ENCODE peak calls at places on chromosomes 1 and 21, in five cellular contexts. Y is sigmoid colon, D is WERI-Rb-1, U is Peyer's patch, H is choroid plexus epithelial cell. J is an unnamed sample.

GRCh38 chr1:203439086-203439620 is 36.5 kb upstream of the PRELP start:
- DNase-seq in Y (no peak), D (peak), U (no peak), H (no peak), J (no peak)

GRCh38 chr1:202861420-202862121 is 27.4 kb downstream of the RABIF start:
- DNase-seq in Y (peak), D (peak), U (peak), H (peak), J (peak)

GRCh38 chr1:2805801-2806430 is 4.4 kb upstream of the TTC34 start:
- DNase-seq in Y (peak), D (no peak), U (no peak), H (no peak), J (no peak)

GRCh38 chr1:44050261-44050660 is 19.0 kb upstream of the SLC6A9 start:
- DNase-seq in Y (no peak), D (no peak), U (no peak), H (peak), J (peak)

GRCh38 chr1:84998642-84999280 is 1.8 kb upstream of the MCOLN2 start:
- DNase-seq in Y (no peak), D (no peak), U (peak), H (peak), J (peak)

GRCh38 chr21:31158789-31159581 is 120.7 kb upstream of the KRTAP19-8 start:
- DNase-seq in Y (no peak), D (no peak), U (no peak), H (peak), J (peak)

GRCh38 chr1:51073456-51073855 is 28.6 kb upstream of the C1orf185 start:
- DNase-seq in Y (no peak), D (no peak), U (no peak), H (no peak), J (no peak)

GRCh38 chr21:33801424-33802405 is 113.9 kb downstream of the ATP5PO start:
- DNase-seq in Y (no peak), D (no peak), U (no peak), H (peak), J (no peak)

GRCh38 chr21:42565886-42566523 is 52.4 kb downstream of the SLC37A1 start:
- DNase-seq in Y (peak), D (peak), U (peak), H (no peak), J (no peak)

GRCh38 chr1:160625725-160626498 is 20.9 kb downstream of the SLAMF1 start:
- DNase-seq in Y (no peak), D (no peak), U (no peak), H (no peak), J (no peak)

GRCh38 chr1:206678490-206678889 is 6.2 kb upstream of the MAPKAPK2 start:
- DNase-seq in Y (no peak), D (no peak), U (no peak), H (no peak), J (no peak)

GRCh38 chr1:22406722-22407495 is 44.7 kb upstream of the ZBTB40 start:
- DNase-seq in Y (no peak), D (no peak), U (no peak), H (no peak), J (peak)

GRCh38 chr1:212313616-212314015 is 28.4 kb downstream of the PPP2R5A start:
- DNase-seq in Y (no peak), D (no peak), U (no peak), H (peak), J (peak)

DNA sequence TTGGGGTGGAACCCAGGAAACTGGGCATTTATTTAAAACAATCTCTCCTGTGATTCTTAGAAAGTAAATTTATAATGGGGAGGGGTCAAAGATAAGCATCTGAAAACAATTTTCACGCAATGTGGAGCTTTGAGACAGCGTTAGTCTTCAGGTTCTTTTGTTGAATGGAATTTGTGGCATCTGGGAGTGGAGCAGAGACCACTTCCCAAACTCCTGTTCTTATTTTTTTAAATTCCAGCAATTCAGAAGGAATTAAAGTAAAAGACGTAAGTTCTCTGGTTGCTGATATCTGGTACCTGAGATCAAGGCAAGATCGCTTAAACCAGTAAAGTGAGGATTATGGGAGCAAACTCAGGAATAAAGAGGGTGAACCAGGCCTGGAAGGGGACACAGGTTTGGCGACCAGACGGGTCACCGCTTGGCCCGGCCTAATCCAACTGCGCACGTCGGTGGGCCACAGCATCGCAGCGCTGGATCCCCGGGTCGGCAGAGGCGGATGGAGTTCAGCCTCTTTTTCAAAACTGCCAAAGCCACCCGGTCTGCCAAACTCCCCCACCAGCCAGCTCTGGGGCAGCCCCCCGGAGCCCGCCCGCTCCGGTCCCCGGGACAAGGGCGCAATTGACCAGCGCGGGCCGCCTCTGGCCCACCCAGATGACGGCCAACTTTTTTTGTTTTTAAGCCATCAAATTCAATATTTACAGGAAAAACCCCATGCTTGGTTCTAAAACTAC is 754 bp upstream of the PDPN start:
- DNase-seq in Y (no peak), D (no peak), U (no peak), H (no peak), J (no peak)
- H3K4me3 ChIP-seq in Y (peak), D (no peak), U (no peak), H (no peak), J (no peak)

DNA sequence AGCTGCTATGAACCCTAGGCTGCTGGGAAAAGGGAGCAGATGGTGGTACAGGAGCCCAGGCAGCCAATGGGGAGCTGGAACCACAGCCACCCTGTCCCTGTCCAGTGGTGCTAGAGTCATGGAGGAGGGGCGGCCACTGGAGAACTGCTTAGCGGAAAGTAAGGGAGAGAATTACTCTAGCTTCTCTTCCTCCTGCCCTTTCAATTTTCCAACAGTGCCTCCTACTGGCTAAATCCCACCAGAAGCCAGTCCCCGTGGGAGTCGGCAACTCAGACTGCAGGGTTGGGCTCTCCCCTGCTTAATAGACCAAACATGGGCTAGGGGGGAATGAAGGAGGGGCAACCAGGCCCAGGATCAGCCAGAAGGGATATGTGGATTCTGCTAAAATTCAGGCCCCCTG is 154.5 kb downstream of the ACTL8 start:
- DNase-seq in Y (no peak), D (peak), U (no peak), H (peak), J (peak)
- TF ChIP-seq CTCF in Y (no peak), D (peak), U (no peak), H (peak), J (peak)

DNA sequence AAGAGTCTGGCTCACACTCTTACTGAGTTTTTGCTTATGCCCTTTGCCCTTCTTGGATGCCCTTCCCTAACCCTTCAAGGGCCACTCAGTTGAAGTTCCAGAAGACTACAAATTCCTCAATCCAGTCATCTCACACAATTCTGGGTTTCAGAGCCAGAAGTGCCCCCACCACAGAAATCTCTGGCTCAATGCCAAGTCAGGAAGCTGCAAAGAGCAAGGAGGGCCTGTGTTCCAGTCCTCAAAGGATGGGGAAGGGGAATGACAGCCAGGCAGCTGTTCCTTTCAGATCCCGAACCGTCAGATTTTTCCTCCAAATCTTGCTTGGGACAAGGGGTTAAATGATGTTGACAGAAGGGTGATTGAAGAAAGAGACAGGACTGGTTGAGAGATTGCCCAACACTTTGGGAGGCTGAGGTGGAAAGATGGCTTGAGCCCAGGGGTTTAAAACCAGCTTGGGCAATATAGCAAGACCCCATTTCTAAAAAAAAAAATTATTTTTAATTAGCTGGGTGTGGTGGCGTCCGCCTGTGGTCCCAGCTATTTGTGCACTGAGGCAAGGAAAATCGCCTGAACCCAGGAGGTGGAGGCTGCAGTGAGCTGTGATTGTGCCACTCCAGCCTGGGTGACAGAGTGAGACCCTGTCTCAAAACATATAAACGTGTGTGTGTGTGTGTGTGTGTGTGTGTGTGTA is 734 bp upstream of the HPDL start:
- DNase-seq in Y (no peak), D (no peak), U (no peak), H (peak), J (peak)
- H3K4me3 ChIP-seq in Y (peak), D (no peak), U (peak), H (no peak), J (no peak)

DNA sequence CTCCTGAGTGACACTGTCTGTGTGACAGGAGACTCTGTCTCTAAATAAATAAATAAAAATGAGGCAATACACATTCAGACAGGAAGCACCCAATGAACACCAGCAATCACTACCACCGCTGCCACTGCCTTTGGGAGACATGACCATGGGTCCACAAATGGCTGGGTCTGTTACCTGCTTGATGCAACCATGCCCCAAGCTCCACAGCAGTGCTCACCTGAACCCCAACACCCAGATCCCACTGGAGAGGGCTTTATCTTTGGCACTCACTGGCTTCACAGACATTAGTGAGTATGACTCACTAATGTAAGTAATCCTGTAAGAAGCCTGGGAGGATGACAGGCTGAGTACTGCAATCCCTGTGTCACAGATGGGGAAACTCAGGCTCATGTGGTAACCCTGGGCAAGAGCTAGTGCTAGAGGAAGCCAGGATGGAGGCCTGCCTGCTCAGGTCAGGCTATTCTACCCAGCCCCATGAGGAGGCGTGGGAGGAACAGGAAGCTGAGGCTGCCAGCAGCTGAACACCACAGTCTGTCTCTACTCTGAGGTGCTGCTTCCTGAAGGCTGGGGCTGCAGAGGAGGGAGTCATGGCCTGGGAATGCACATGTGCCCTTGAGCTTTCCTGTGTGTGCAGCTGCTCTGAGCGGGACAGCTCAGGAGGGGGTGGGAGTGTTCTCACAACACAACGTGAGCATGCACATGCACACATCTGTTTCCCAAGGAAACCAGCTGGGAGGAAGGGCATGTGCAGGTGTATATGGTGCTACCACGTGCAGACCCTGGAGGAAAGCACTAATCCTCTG is 43.0 kb downstream of the SLC9A1 start:
- DNase-seq in Y (peak), D (peak), U (peak), H (peak), J (peak)
- TF ChIP-seq CTCF in Y (no peak), D (peak), U (peak), H (peak), J (peak)

DNA sequence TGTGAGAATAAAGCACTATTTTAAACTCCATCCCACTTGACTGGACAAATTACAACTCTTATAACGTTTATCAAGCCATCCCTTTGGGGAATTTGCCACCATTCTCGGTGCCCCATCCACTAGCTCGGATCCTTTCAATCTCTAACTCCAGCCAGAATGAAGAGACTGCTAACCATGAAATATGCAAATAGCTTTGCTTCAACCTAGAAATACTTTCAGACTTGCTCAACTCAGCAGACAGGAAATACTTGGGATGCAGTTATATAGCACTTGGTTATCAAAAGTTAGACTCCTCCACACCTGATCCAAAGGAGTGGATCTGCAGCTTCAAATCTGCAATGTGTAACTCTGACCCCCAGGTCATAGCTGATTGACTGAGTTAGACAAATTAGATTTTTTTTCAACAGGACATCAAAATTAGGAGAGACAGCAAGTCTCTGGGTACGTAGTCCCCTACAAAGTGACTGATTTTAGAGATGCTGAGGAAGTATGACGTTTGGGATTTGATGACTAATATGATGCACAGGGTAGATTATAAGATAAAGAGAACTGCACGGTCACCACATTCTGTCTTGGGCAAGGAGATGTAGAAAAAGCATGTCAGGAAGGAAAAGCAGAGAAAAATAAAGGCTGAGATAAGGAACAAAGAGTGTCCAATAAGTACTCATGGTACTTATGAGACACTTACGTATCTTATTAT is 496.0 kb downstream of the AGBL4 start:
- DNase-seq in Y (no peak), D (no peak), U (no peak), H (no peak), J (no peak)
- H3K4me3 ChIP-seq in Y (no peak), D (no peak), U (no peak), H (no peak), J (no peak)

J was measured in cardiac fibroblast.